ENCODE peak calls at places on chromosomes 5 and 9, in ten cellular contexts. J is kidney; G is heart right ventricle; T is BE2C; F is A549; Z is lower lobe of right lung; A is CD8-positive, alpha-beta T cell; U is neuronal stem cell; D is CD8-positive, alpha-beta memory T cell; H is upper lobe of right lung. B is an unnamed sample.

GRCh38 chr5:15718411-15719178 is 218.6 kb downstream of the FBXL7 start:
- DNase-seq in D (no peak), Z (no peak), G (no peak), T (no peak), A (no peak), F (no peak), J (no peak), H (no peak), U (no peak), B (no peak)

GRCh38 chr5:123813251-123813650 is 301.3 kb downstream of the CSNK1G3 start:
- DNase-seq in U (no peak), D (no peak), J (no peak), F (no peak), H (no peak), G (no peak), Z (no peak), A (no peak), T (no peak), B (no peak)

GRCh38 chr9:17742065-17742464 is 163.2 kb downstream of the SH3GL2 start:
- DNase-seq in Z (no peak), F (no peak), H (no peak), J (no peak), G (no peak), T (no peak), A (no peak), U (peak; percentile 15), D (no peak), B (no peak)

GRCh38 chr5:117863589-117864296 is 1124.6 kb downstream of the DTWD2 start:
- DNase-seq in A (no peak), U (no peak), J (no peak), D (no peak), Z (no peak), F (no peak), T (no peak), G (no peak), H (no peak), B (no peak)

GRCh38 chr5:61082516-61083280 is 79.6 kb downstream of the SMIM15 start:
- DNase-seq in U (no peak), F (no peak), A (no peak), Z (no peak), D (no peak), T (no peak), J (no peak), H (no peak), G (no peak), B (no peak)

GRCh38 chr9:135239100-135239768 is 151.8 kb downstream of the OLFM1 start:
- DNase-seq in F (no peak), Z (peak; percentile 27), U (no peak), D (no peak), T (peak; percentile 2), G (peak; percentile 4), H (peak; percentile 50), A (no peak), J (peak; percentile 62), B (peak; percentile 44)

GRCh38 chr5:14958196-14958595 is 86.6 kb upstream of the ANKH start:
- DNase-seq in T (no peak), A (no peak), U (no peak), F (no peak), G (no peak), J (no peak), D (no peak), Z (no peak), H (no peak), B (no peak)

GRCh38 chr5:72248352-72249032 is 71.5 kb downstream of the MRPS27 start:
- DNase-seq in G (no peak), U (no peak), Z (no peak), J (no peak), H (no peak), T (peak; percentile 21), F (peak; percentile 56), A (no peak), D (no peak), B (no peak)

GRCh38 chr5:149397530-149397929 is 18.4 kb upstream of the IL17B start:
- DNase-seq in Z (no peak), F (no peak), G (no peak), U (no peak), A (no peak), H (no peak), T (no peak), D (no peak), J (peak; percentile 87), B (no peak)

GRCh38 chr5:147455822-147456221 is 54.0 kb downstream of the DPYSL3 start:
- DNase-seq in T (no peak), U (no peak), F (no peak), G (no peak), A (no peak), H (no peak), J (no peak), D (no peak), Z (no peak), B (no peak)

GRCh38 chr9:106954562-106954961 is 91.6 kb downstream of the ZNF462 start:
- DNase-seq in U (no peak), G (no peak), J (no peak), Z (no peak), A (no peak), H (no peak), T (no peak), F (no peak), D (no peak), B (no peak)

GRCh38 chr9:97930972-97931371 is 7.0 kb downstream of the HEMGN start:
- DNase-seq in T (no peak), D (no peak), F (no peak), H (no peak), U (no peak), Z (no peak), G (no peak), J (no peak), A (no peak), B (no peak)

GRCh38 chr9:137376386-137376785 is 46.6 kb downstream of the EXD3 start:
- DNase-seq in Z (no peak), U (no peak), T (no peak), H (no peak), J (peak; percentile 16), D (no peak), F (no peak), A (no peak), G (no peak), B (peak; percentile 32)

GRCh38 chr5:159198063-159199036 is 11.0 kb downstream of the RNF145 start:
- DNase-seq in J (no peak), F (no peak), T (no peak), D (no peak), H (no peak), A (no peak), Z (no peak), U (no peak), G (no peak), B (no peak)

GRCh38 chr9:33029106-33029788 is 4.2 kb downstream of the DNAJA1 start:
- DNase-seq in Z (no peak), H (no peak), D (no peak), J (no peak), T (no peak), G (no peak), F (no peak), A (no peak), U (no peak), B (no peak)

GRCh38 chr9:109022909-109023308 is 9.6 kb upstream of the CTNNAL1 start:
- DNase-seq in G (no peak), D (no peak), A (no peak), H (no peak), J (no peak), U (no peak), Z (no peak), T (no peak), F (no peak), B (no peak)

GRCh38 chr9:109020113-109020512 is 6.8 kb upstream of the CTNNAL1 start:
- DNase-seq in T (no peak), H (no peak), J (no peak), A (no peak), F (no peak), G (no peak), Z (no peak), D (no peak), U (no peak), B (no peak)

GRCh38 chr9:109020581-109020980 is 7.3 kb upstream of the CTNNAL1 start:
- DNase-seq in D (no peak), F (no peak), G (no peak), H (no peak), J (no peak), U (no peak), A (no peak), Z (no peak), T (no peak), B (no peak)

GRCh38 chr9:109019420-109019819 is 6.1 kb upstream of the CTNNAL1 start:
- DNase-seq in U (no peak), D (no peak), H (no peak), J (no peak), F (no peak), Z (no peak), A (no peak), T (no peak), G (no peak), B (no peak)

DNA sequence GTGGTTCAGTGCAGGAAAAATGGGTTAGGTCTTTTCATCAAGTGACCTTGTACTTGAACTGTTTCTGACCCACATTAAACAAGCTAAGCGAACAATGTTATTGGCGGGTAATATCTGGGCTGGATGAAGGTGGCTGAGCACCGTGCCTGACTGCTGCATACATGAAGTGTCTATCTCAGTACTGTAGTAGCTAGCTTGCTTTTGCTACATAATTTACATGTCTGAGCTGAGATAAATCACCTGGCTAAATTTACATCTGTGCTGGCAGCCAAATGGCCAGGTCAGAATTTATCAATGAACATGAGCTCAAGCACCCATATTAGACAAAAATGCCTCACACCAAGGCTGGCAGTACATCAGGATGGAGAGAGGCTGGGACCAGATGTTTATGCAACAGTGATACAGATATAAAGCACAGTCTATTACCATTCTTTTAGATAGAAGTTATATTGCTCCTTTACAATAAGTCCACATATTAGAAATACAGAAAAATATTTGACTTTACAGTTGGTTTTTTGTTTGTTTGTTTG is 7.7 kb upstream of the CTNNAL1 start:
- DNase-seq in J (no peak), Z (no peak), H (no peak), D (no peak), F (no peak), T (no peak), A (no peak), G (no peak), U (no peak), B (no peak)
- H3K9me3 ChIP-seq in J (no peaks in the 10 kb centered on the region), Z (no peaks in the 10 kb centered on the region), H (no peaks in the 10 kb centered on the region), D (no peaks in the 10 kb centered on the region), F (no peaks in the 10 kb centered on the region), T (no peaks in the 10 kb centered on the region), A (no peaks in the 10 kb centered on the region), G (no peaks in the 10 kb centered on the region), U (no peaks in the 10 kb centered on the region), B (no peaks in the 10 kb centered on the region)

GRCh38 chr9:96758845-96759673 is 18.8 kb downstream of the ZNF510 start:
- DNase-seq in Z (no peak), J (no peak), A (no peak), G (no peak), F (no peak), T (no peak), U (no peak), D (no peak), H (no peak), B (no peak)
- H3K9me3 ChIP-seq in Z (peaks cover 100% of the 10 kb centered on the region), J (peaks cover 95% of the 10 kb centered on the region), A (peaks cover 64% of the 10 kb centered on the region), G (peaks cover 100% of the 10 kb centered on the region), F (peaks cover 100% of the 10 kb centered on the region), T (no peaks in the 10 kb centered on the region), U (peaks cover 44% of the 10 kb centered on the region), D (peaks cover 77% of the 10 kb centered on the region), H (peaks cover 99% of the 10 kb centered on the region), B (peaks cover 100% of the 10 kb centered on the region)

GRCh38 chr9:123832858-123833257 is 97.1 kb downstream of the DENND1A start:
- DNase-seq in F (no peak), J (no peak), D (no peak), T (no peak), A (no peak), H (no peak), Z (peak; percentile 53), G (no peak), U (no peak), B (peak; percentile 77)
- H3K9me3 ChIP-seq in F (peaks cover 29% of the 10 kb centered on the region), J (peaks cover 12% of the 10 kb centered on the region), D (peaks cover 9% of the 10 kb centered on the region), T (no peaks in the 10 kb centered on the region), A (no peaks in the 10 kb centered on the region), H (peaks cover 11% of the 10 kb centered on the region), Z (peaks cover 20% of the 10 kb centered on the region), G (peaks cover 28% of the 10 kb centered on the region), U (no peaks in the 10 kb centered on the region), B (peaks cover 20% of the 10 kb centered on the region)

GRCh38 chr5:66467564-66467963 is 128.6 kb upstream of the MAST4 start:
- DNase-seq in G (no peak), J (no peak), F (no peak), H (no peak), T (no peak), D (no peak), A (no peak), U (no peak), Z (no peak), B (no peak)
- H3K9me3 ChIP-seq in G (peaks cover 32% of the 10 kb centered on the region), J (peaks cover 6% of the 10 kb centered on the region), F (peaks cover 3% of the 10 kb centered on the region), H (no peaks in the 10 kb centered on the region), T (no peaks in the 10 kb centered on the region), D (no peaks in the 10 kb centered on the region), A (no peaks in the 10 kb centered on the region), U (peaks cover 4% of the 10 kb centered on the region), Z (peaks cover 4% of the 10 kb centered on the region), B (peaks cover 37% of the 10 kb centered on the region)